ENCODE peak calls at places on chromosomes 16 and 17, in eight cellular contexts. O, D, Z, Y, T, I, R and P are unnamed samples.

GRCh38 chr17:39192901-39193300 is 4.6 kb downstream of the CACNB1 start:
- DNase-seq in O (no peak), D (no peak), Z (no peak), Y (no peak), T (no peak), I (no peak), R (no peak), P (no peak)

GRCh38 chr16:85531516-85531915 is 81.6 kb upstream of the GSE1 start:
- DNase-seq in O (no peak), D (no peak), Z (no peak), Y (peak), T (no peak), I (peak), R (peak), P (no peak)

GRCh38 chr17:17071531-17072360 is 29.5 kb downstream of the MPRIP start:
- DNase-seq in O (peak), D (no peak), Z (no peak), Y (no peak), T (no peak), I (peak), R (no peak), P (peak)

GRCh38 chr17:34733351-34733750 is 154.0 kb downstream of the TMEM132E start:
- DNase-seq in O (no peak), D (no peak), Z (no peak), Y (no peak), T (no peak), I (no peak), R (no peak), P (peak)

GRCh38 chr17:17494499-17495447 is 1.4 kb downstream of the RASD1 start:
- DNase-seq in O (no peak), D (peak), Z (peak), Y (peak), T (peak), I (peak), R (peak), P (peak)

GRCh38 chr17:50787106-50787505 is 19.8 kb upstream of the ANKRD40CL start:
- DNase-seq in O (no peak), D (no peak), Z (no peak), Y (no peak), T (no peak), I (no peak), R (no peak), P (no peak)

GRCh38 chr17:81419886-81420768 is 24.9 kb downstream of the BAHCC1 start:
- DNase-seq in O (no peak), D (no peak), Z (no peak), Y (no peak), T (no peak), I (no peak), R (no peak), P (no peak)

GRCh38 chr16:50247906-50248608 is 18.3 kb upstream of the ADCY7 start:
- DNase-seq in O (no peak), D (no peak), Z (no peak), Y (no peak), T (no peak), I (no peak), R (no peak), P (no peak)

GRCh38 chr17:66957343-66957742 is 7.2 kb upstream of the CACNG4 start:
- DNase-seq in O (no peak), D (no peak), Z (no peak), Y (no peak), T (no peak), I (no peak), R (no peak), P (no peak)

GRCh38 chr16:4882261-4882632 is 35.0 kb downstream of the UBN1 start:
- DNase-seq in O (no peak), D (no peak), Z (no peak), Y (no peak), T (no peak), I (no peak), R (peak), P (no peak)

GRCh38 chr16:73505178-73505968 is 457.4 kb upstream of the ZFHX3 start:
- DNase-seq in O (no peak), D (no peak), Z (no peak), Y (no peak), T (no peak), I (no peak), R (no peak), P (no peak)

GRCh38 chr17:76467366-76467765 is at the start of gene AANAT:
- DNase-seq in O (no peak), D (peak), Z (no peak), Y (no peak), T (no peak), I (peak), R (no peak), P (no peak)

GRCh38 chr16:65117701-65118448 is 4.0 kb downstream of the CDH11 start:
- DNase-seq in O (peak), D (peak), Z (peak), Y (peak), T (no peak), I (no peak), R (peak), P (peak)

GRCh38 chr16:10579965-10580918 is at the start of gene EMP2:
- DNase-seq in O (peak), D (peak), Z (peak), Y (peak), T (no peak), I (peak), R (peak), P (peak)

GRCh38 chr16:23362460-23363317 is 60.6 kb downstream of the SCNN1B start:
- DNase-seq in O (no peak), D (no peak), Z (peak), Y (no peak), T (no peak), I (peak), R (peak), P (no peak)

GRCh38 chr17:3879181-3879580 is 13.7 kb downstream of the CAMKK1 start:
- DNase-seq in O (peak), D (peak), Z (peak), Y (no peak), T (no peak), I (no peak), R (no peak), P (no peak)

GRCh38 chr17:83024205-83024971 is 55.0 kb upstream of the METRNL start:
- DNase-seq in O (no peak), D (no peak), Z (no peak), Y (no peak), T (no peak), I (no peak), R (no peak), P (no peak)

GRCh38 chr16:89430436-89431157 is 59.8 kb downstream of the ANKRD11 start:
- DNase-seq in O (no peak), D (no peak), Z (no peak), Y (no peak), T (no peak), I (no peak), R (no peak), P (no peak)

GRCh38 chr16:21574372-21574771 is 25.0 kb upstream of the METTL9 start:
- DNase-seq in O (no peak), D (no peak), Z (no peak), Y (no peak), T (no peak), I (peak), R (no peak), P (no peak)

GRCh38 chr17:6503641-6504195 is 52.6 kb downstream of the PITPNM3 start:
- DNase-seq in O (no peak), D (no peak), Z (no peak), Y (no peak), T (no peak), I (no peak), R (no peak), P (peak)

GRCh38 chr16:24075929-24076716 is 180.0 kb upstream of the CACNG3 start:
- DNase-seq in O (no peak), D (peak), Z (no peak), Y (no peak), T (no peak), I (no peak), R (no peak), P (no peak)

GRCh38 chr17:74790206-74791066 is 14.3 kb upstream of the NAT9 start:
- DNase-seq in O (no peak), D (no peak), Z (no peak), Y (no peak), T (no peak), I (no peak), R (no peak), P (no peak)

GRCh38 chr17:18315498-18316360 is 636 bp downstream of the SMCR8 start:
- DNase-seq in O (peak), D (no peak), Z (no peak), Y (no peak), T (no peak), I (peak), R (no peak), P (no peak)

GRCh38 chr17:35046245-35046644 is 17.3 kb downstream of the RFFL start:
- DNase-seq in O (no peak), D (no peak), Z (no peak), Y (no peak), T (no peak), I (no peak), R (no peak), P (no peak)

GRCh38 chr16:983044-984030 is 1.8 kb downstream of the SOX8 start:
- DNase-seq in O (no peak), D (no peak), Z (no peak), Y (no peak), T (no peak), I (no peak), R (no peak), P (no peak)

GRCh38 chr16:83842755-83843507 is 35.2 kb downstream of the HSBP1 start:
- DNase-seq in O (no peak), D (peak), Z (no peak), Y (no peak), T (no peak), I (no peak), R (no peak), P (no peak)

GRCh38 chr16:52861614-52862022 is 191.1 kb downstream of the CHD9NB start:
- DNase-seq in O (no peak), D (peak), Z (no peak), Y (no peak), T (no peak), I (no peak), R (no peak), P (no peak)

GRCh38 chr16:17011712-17012111 is 459.0 kb downstream of the XYLT1 start:
- DNase-seq in O (no peak), D (no peak), Z (no peak), Y (no peak), T (no peak), I (no peak), R (no peak), P (no peak)

GRCh38 chr16:58409316-58409973 is 17.2 kb downstream of the GINS3 start:
- DNase-seq in O (peak), D (no peak), Z (peak), Y (peak), T (no peak), I (no peak), R (peak), P (no peak)

GRCh38 chr17:73347355-73347754 is 35.6 kb upstream of the CDC42EP4 start:
- DNase-seq in O (peak), D (no peak), Z (no peak), Y (no peak), T (no peak), I (no peak), R (peak), P (no peak)

GRCh38 chr16:30112197-30113030 is 923 bp downstream of the GDPD3 start:
- DNase-seq in O (peak), D (peak), Z (peak), Y (peak), T (peak), I (peak), R (no peak), P (peak)

GRCh38 chr16:88323041-88323440 is 59.7 kb upstream of the ZNF469 start:
- DNase-seq in O (no peak), D (no peak), Z (no peak), Y (no peak), T (no peak), I (peak), R (no peak), P (no peak)

GRCh38 chr17:55730808-55731207 is 8.1 kb upstream of the TMEM100 start:
- DNase-seq in O (no peak), D (no peak), Z (no peak), Y (no peak), T (no peak), I (no peak), R (peak), P (no peak)

GRCh38 chr16:82055728-82056549 is 20.9 kb downstream of the HSD17B2 start:
- DNase-seq in O (no peak), D (no peak), Z (no peak), Y (no peak), T (no peak), I (no peak), R (no peak), P (no peak)
- H3K27ac ChIP-seq in O (no peak), D (no peak), Z (no peak), Y (no peak), T (no peak), I (no peak), R (no peak), P (no peak)

GRCh38 chr17:19347323-19348080 is 15.0 kb downstream of the B9D1 start:
- DNase-seq in O (peak), D (no peak), Z (no peak), Y (no peak), T (no peak), I (no peak), R (no peak), P (peak)
- H3K27ac ChIP-seq in O (peak), D (no peak), Z (peak), Y (peak), T (no peak), I (no peak), R (no peak), P (peak)

GRCh38 chr16:2532494-2533141 is 1.4 kb upstream of the CEMP1 start:
- DNase-seq in O (peak), D (peak), Z (peak), Y (peak), T (no peak), I (peak), R (peak), P (peak)

GRCh38 chr16:2531696-2532493 is 687 bp upstream of the CEMP1 start:
- DNase-seq in O (peak), D (peak), Z (peak), Y (peak), T (peak), I (peak), R (peak), P (peak)

GRCh38 chr16:2533912-2534311 is 2.7 kb upstream of the CEMP1 start:
- DNase-seq in O (no peak), D (no peak), Z (no peak), Y (no peak), T (no peak), I (no peak), R (no peak), P (no peak)

GRCh38 chr16:2537451-2538379 is at the start of gene PDPK1:
- DNase-seq in O (peak), D (peak), Z (peak), Y (peak), T (peak), I (peak), R (peak), P (peak)

DNA sequence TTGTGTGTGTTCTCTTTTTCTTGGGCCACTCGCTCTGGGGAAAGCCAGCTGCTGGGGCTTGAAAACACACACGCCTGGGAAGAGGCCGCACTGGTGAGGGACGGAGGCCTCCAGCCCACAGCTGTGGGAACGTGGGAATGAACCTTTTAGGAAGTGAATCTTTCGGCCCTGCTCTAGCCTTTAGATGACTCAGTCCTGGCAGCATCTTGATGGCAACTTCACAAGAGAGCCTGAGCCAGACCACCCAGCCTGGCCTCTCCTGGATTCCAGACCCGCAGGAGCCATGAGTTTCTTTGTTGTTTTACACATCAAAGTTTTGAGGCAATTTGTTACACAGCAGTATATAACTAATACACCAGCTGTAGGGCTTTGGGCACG is 2.2 kb upstream of the PDPK1 start:
- DNase-seq in O (peak), D (no peak), Z (no peak), Y (no peak), T (no peak), I (no peak), R (no peak), P (peak)
- H3K27ac ChIP-seq in O (no peak), D (no peak), Z (peak), Y (no peak), T (no peak), I (no peak), R (no peak), P (no peak)

DNA sequence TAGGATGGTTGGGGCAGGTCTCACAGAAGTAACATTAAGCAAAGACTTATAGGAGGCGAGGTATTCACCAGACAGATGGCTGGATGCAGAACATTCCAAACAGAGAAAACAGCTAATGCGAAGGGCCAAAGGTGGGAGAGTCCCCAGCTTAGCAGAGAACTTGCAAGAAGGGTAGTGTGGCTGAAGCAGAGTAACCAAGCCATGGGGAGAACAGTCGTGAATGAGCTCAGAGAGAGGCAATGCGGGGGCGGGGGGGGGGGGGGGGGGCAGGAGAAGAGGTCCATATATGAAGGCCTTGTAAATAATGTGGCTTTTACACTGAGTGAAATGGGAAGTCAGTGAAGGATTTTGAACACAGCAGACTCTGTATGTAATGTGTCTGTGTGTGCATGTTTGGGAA is 81.3 kb downstream of the SMG6 start:
- DNase-seq in O (no peak), D (no peak), Z (no peak), Y (no peak), T (no peak), I (no peak), R (no peak), P (no peak)
- H3K27ac ChIP-seq in O (no peak), D (no peak), Z (peak), Y (peak), T (no peak), I (no peak), R (no peak), P (no peak)

GRCh38 chr17:68035131-68035522 is 408 bp upstream of the KPNA2 start:
- DNase-seq in O (peak), D (no peak), Z (peak), Y (peak), T (peak), I (peak), R (no peak), P (peak)
- H3K27ac ChIP-seq in O (no peak), D (no peak), Z (peak), Y (peak), T (peak), I (no peak), R (no peak), P (peak)

DNA sequence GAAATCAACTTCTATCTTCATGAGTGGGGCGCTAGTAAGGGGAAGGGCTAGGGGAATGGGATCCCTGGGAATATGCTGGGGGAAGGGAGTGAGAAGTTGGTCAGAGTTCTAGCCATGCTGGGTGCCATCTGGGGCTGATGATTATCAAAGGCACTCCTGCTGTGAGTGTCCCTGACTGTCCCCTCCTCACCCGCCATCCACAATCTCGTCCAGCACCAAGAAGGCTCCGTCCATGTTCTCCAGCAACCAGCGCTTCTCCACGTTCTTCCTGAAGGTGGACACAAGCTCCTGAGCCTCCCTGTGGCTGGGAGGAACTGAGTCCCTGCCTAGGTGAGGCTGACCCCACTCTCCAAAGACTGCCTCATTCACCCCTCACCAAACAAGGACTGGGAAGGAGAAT is 5.6 kb downstream of the COPZ2 start:
- DNase-seq in O (no peak), D (no peak), Z (no peak), Y (no peak), T (no peak), I (no peak), R (no peak), P (no peak)
- H3K27ac ChIP-seq in O (no peak), D (no peak), Z (no peak), Y (no peak), T (no peak), I (no peak), R (no peak), P (no peak)

GRCh38 chr17:31269178-31269577 is 27.9 kb downstream of the OMG start:
- DNase-seq in O (no peak), D (no peak), Z (no peak), Y (no peak), T (no peak), I (no peak), R (no peak), P (no peak)
- H3K27ac ChIP-seq in O (no peak), D (peak), Z (no peak), Y (peak), T (no peak), I (no peak), R (peak), P (peak)